ENCODE peak calls at places on chromosome 6, in eight cellular contexts. M, Y, Q, L, E, H, O and P are unnamed samples.
A peak's percentile ranks its signal among the peaks of the same experiment; 100 is the strongest.

GRCh38 chr6:159257846-159258245 is 88.6 kb downstream of the FNDC1 start:
- DNase-seq in M (no peak), Y (no peak), Q (no peak), L (no peak), E (no peak), H (no peak), O (no peak), P (no peak)

GRCh38 chr6:110551088-110551487 is 74.7 kb upstream of the SLC22A16 start:
- DNase-seq in M (no peak), Y (no peak), Q (no peak), L (no peak), E (no peak), H (no peak), O (no peak), P (no peak)

GRCh38 chr6:159217595-159218275 is 48.5 kb downstream of the FNDC1 start:
- DNase-seq in M (peak; percentile 8), Y (no peak), Q (peak; percentile 37), L (peak; percentile 65), E (peak; percentile 69), H (peak; percentile 35), O (peak; percentile 32), P (peak; percentile 65)

GRCh38 chr6:101700655-101701054 is 307.1 kb downstream of the GRIK2 start:
- DNase-seq in M (no peak), Y (no peak), Q (no peak), L (no peak), E (no peak), H (no peak), O (no peak), P (no peak)

GRCh38 chr6:166862978-166863530 is 93.3 kb downstream of the RNASET2 start:
- DNase-seq in M (no peak), Y (no peak), Q (peak; percentile 58), L (no peak), E (no peak), H (no peak), O (no peak), P (no peak)

GRCh38 chr6:41021832-41022231 is 17.2 kb downstream of the UNC5CL start:
- DNase-seq in M (peak; percentile 37), Y (no peak), Q (peak; percentile 45), L (peak; percentile 51), E (peak; percentile 44), H (peak; percentile 44), O (no peak), P (peak; percentile 29)

GRCh38 chr6:146311079-146311478 is 232.6 kb upstream of the RAB32 start:
- DNase-seq in M (no peak), Y (no peak), Q (no peak), L (no peak), E (no peak), H (no peak), O (no peak), P (no peak)

GRCh38 chr6:167990016-167990945 is 7.2 kb upstream of the KIF25 start:
- DNase-seq in M (no peak), Y (no peak), Q (no peak), L (peak; percentile 39), E (no peak), H (no peak), O (no peak), P (no peak)

GRCh38 chr6:39361657-39362486 is 39.4 kb upstream of the KCNK16 start:
- DNase-seq in M (peak; percentile 49), Y (peak; percentile 63), Q (peak; percentile 87), L (peak; percentile 88), E (peak; percentile 75), H (peak; percentile 84), O (peak; percentile 80), P (peak; percentile 65)

GRCh38 chr6:99282479-99283062 is 66.9 kb downstream of the FAXC start:
- DNase-seq in M (peak; percentile 31), Y (no peak), Q (peak; percentile 49), L (peak; percentile 36), E (no peak), H (peak; percentile 15), O (peak; percentile 19), P (peak; percentile 25)

GRCh38 chr6:150929403-150929802 is 63.9 kb downstream of the MTHFD1L start:
- DNase-seq in M (no peak), Y (no peak), Q (no peak), L (no peak), E (peak; percentile 47), H (no peak), O (no peak), P (no peak)

GRCh38 chr6:2132416-2132815 is 113.0 kb downstream of the GMDS start:
- DNase-seq in M (no peak), Y (no peak), Q (peak; percentile 14), L (no peak), E (no peak), H (no peak), O (no peak), P (no peak)

GRCh38 chr6:107235521-107235920 is 120.2 kb upstream of the BEND3 start:
- DNase-seq in M (no peak), Y (no peak), Q (no peak), L (no peak), E (no peak), H (no peak), O (no peak), P (no peak)

GRCh38 chr6:32147401-32148132 is 4.2 kb downstream of the PRRT1 start:
- DNase-seq in M (no peak), Y (no peak), Q (no peak), L (no peak), E (no peak), H (no peak), O (no peak), P (no peak)

GRCh38 chr6:37036146-37036545 is 30.7 kb downstream of the FGD2 start:
- DNase-seq in M (no peak), Y (no peak), Q (no peak), L (no peak), E (no peak), H (no peak), O (no peak), P (no peak)

GRCh38 chr6:42038163-42038562 is 12.2 kb upstream of the TAF8 start:
- DNase-seq in M (no peak), Y (no peak), Q (no peak), L (no peak), E (no peak), H (no peak), O (no peak), P (no peak)